ENCODE peak calls at places on chromosomes 11 and 22, in eight cellular contexts. One of them, this sample, is unnamed.

GRCh38 chr11:75576445-75577049 is 14.5 kb downstream of the SERPINH1 start:
- DNase-seq in IMR-90: peak; percentile 63
- DNase-seq in K562: peak; percentile 38
- DNase-seq in A549: no peak
- DNase-seq in SK-N-SH: no peak
- DNase-seq in HepG2: no peak
- DNase-seq in WTC11: peak; percentile 50
- DNase-seq in H1: no peak
- DNase-seq in this sample: peak; percentile 45

GRCh38 chr22:50677493-50678217 is 5.0 kb downstream of the SHANK3 start:
- DNase-seq in H1: no peak
- DNase-seq in K562: no peak
- DNase-seq in HepG2: no peak
- DNase-seq in SK-N-SH: peak; percentile 8
- DNase-seq in WTC11: no peak
- DNase-seq in IMR-90: no peak
- DNase-seq in A549: no peak
- DNase-seq in this sample: no peak

GRCh38 chr11:8019671-8020597 is 32.8 kb downstream of the EIF3F start:
- DNase-seq in A549: peak; percentile 28
- DNase-seq in WTC11: no peak
- DNase-seq in H1: peak; percentile 45
- DNase-seq in K562: no peak
- DNase-seq in HepG2: no peak
- DNase-seq in SK-N-SH: peak; percentile 87
- DNase-seq in IMR-90: peak; percentile 40
- DNase-seq in this sample: no peak

GRCh38 chr22:26891431-26891830 is 234.0 kb downstream of the MIAT start:
- DNase-seq in A549: no peak
- DNase-seq in SK-N-SH: no peak
- DNase-seq in WTC11: no peak
- DNase-seq in K562: no peak
- DNase-seq in IMR-90: peak; percentile 5
- DNase-seq in HepG2: no peak
- DNase-seq in H1: no peak
- DNase-seq in this sample: no peak

GRCh38 chr11:72303179-72303578 is 59.2 kb upstream of the PHOX2A start:
- DNase-seq in A549: no peak
- DNase-seq in IMR-90: no peak
- DNase-seq in WTC11: no peak
- DNase-seq in K562: no peak
- DNase-seq in SK-N-SH: no peak
- DNase-seq in HepG2: no peak
- DNase-seq in H1: no peak
- DNase-seq in this sample: no peak

GRCh38 chr22:25960375-25960774 is 208.9 kb upstream of the SEZ6L start:
- DNase-seq in H1: no peak
- DNase-seq in SK-N-SH: no peak
- DNase-seq in HepG2: no peak
- DNase-seq in A549: no peak
- DNase-seq in K562: no peak
- DNase-seq in WTC11: no peak
- DNase-seq in IMR-90: no peak
- DNase-seq in this sample: no peak

GRCh38 chr11:77771135-77771534 is 49.4 kb downstream of the RSF1 start:
- DNase-seq in SK-N-SH: no peak
- DNase-seq in IMR-90: no peak
- DNase-seq in WTC11: no peak
- DNase-seq in HepG2: no peak
- DNase-seq in A549: no peak
- DNase-seq in H1: no peak
- DNase-seq in K562: no peak
- DNase-seq in this sample: no peak

GRCh38 chr11:120058931-120059330 is 79.0 kb downstream of the TRIM29 start:
- DNase-seq in H1: peak; percentile 27
- DNase-seq in WTC11: no peak
- DNase-seq in HepG2: no peak
- DNase-seq in SK-N-SH: no peak
- DNase-seq in A549: no peak
- DNase-seq in K562: no peak
- DNase-seq in IMR-90: no peak
- DNase-seq in this sample: no peak

GRCh38 chr11:94132823-94133408 is 4.3 kb downstream of the PANX1 start:
- DNase-seq in K562: no peak
- DNase-seq in HepG2: no peak
- DNase-seq in SK-N-SH: no peak
- DNase-seq in WTC11: no peak
- DNase-seq in IMR-90: no peak
- DNase-seq in A549: no peak
- DNase-seq in H1: no peak
- DNase-seq in this sample: no peak

GRCh38 chr22:48578138-48579034 is 1249.3 kb downstream of the BRD1 start:
- DNase-seq in HepG2: no peak
- DNase-seq in A549: no peak
- DNase-seq in K562: no peak
- DNase-seq in SK-N-SH: no peak
- DNase-seq in WTC11: no peak
- DNase-seq in H1: no peak
- DNase-seq in IMR-90: no peak
- DNase-seq in this sample: no peak

GRCh38 chr22:41523464-41524221 is 20.6 kb downstream of the POLR3H start:
- DNase-seq in A549: no peak
- DNase-seq in IMR-90: peak; percentile 89
- DNase-seq in HepG2: no peak
- DNase-seq in WTC11: peak; percentile 41
- DNase-seq in SK-N-SH: peak; percentile 26
- DNase-seq in K562: peak; percentile 90
- DNase-seq in H1: no peak
- DNase-seq in this sample: no peak

GRCh38 chr22:29541845-29542244 is 11.7 kb downstream of the THOC5 start:
- DNase-seq in H1: no peak
- DNase-seq in WTC11: no peak
- DNase-seq in SK-N-SH: no peak
- DNase-seq in A549: no peak
- DNase-seq in K562: no peak
- DNase-seq in HepG2: no peak
- DNase-seq in IMR-90: no peak
- DNase-seq in this sample: no peak

GRCh38 chr11:108239076-108239475 is 16.2 kb downstream of the ATM start:
- DNase-seq in SK-N-SH: no peak
- DNase-seq in A549: no peak
- DNase-seq in HepG2: no peak
- DNase-seq in WTC11: no peak
- DNase-seq in IMR-90: no peak
- DNase-seq in H1: no peak
- DNase-seq in K562: no peak
- DNase-seq in this sample: no peak

GRCh38 chr11:15770798-15771414 is 585.4 kb downstream of the SOX6 start:
- DNase-seq in A549: peak; percentile 29
- DNase-seq in WTC11: peak; percentile 77
- DNase-seq in HepG2: peak; percentile 25
- DNase-seq in H1: peak; percentile 84
- DNase-seq in K562: peak; percentile 57
- DNase-seq in IMR-90: peak; percentile 52
- DNase-seq in SK-N-SH: no peak
- DNase-seq in this sample: no peak

GRCh38 chr11:114774599-114775365 is 96.5 kb downstream of the NXPE2 start:
- DNase-seq in HepG2: peak; percentile 51
- DNase-seq in WTC11: peak; percentile 81
- DNase-seq in H1: peak; percentile 86
- DNase-seq in A549: peak; percentile 7
- DNase-seq in K562: peak; percentile 59
- DNase-seq in SK-N-SH: peak; percentile 75
- DNase-seq in IMR-90: peak; percentile 46
- DNase-seq in this sample: no peak

GRCh38 chr11:35963911-35964310 is 20.0 kb downstream of the LDLRAD3 start:
- DNase-seq in WTC11: no peak
- DNase-seq in H1: no peak
- DNase-seq in A549: no peak
- DNase-seq in K562: no peak
- DNase-seq in HepG2: no peak
- DNase-seq in IMR-90: no peak
- DNase-seq in SK-N-SH: no peak
- DNase-seq in this sample: no peak

GRCh38 chr11:14234446-14234845 is 124.5 kb downstream of the RRAS2 start:
- DNase-seq in H1: no peak
- DNase-seq in IMR-90: no peak
- DNase-seq in WTC11: no peak
- DNase-seq in K562: no peak
- DNase-seq in HepG2: no peak
- DNase-seq in SK-N-SH: no peak
- DNase-seq in A549: no peak
- DNase-seq in this sample: no peak

DNA sequence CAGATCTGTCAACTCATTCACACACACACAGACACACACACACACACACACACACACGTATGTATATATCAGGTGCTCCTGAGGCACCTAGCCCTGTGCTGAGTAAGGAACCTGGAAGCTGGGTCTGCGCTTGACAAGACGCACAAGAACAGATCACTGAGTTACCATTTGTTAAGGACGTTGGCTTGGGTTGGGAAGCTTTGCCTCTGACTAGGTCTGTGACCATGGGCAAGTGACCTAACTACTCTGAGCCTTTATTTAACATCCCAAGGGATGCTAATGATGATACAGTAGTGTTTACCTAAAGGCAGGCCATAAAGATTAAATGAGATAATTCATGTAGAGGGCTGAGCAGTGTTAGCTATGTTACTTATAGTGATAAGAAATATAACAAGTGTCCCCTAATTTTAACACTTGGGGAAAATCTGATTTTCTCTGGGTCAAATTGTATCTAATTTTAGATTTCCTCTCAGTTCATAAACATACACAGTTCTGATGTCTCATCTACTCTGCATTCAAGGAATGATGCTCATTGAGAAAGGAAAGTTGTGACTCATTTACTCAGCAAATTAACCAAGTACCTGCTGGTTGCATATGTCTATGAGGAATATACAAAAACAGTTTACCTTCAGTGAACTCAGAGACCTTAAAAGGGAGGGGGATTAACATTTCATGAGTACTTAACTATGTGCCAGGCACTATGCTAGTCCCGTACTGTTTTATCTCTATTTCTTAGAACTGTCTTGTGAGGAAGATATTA is 13.6 kb downstream of the RNF185 start:
- DNase-seq in K562: no peak
- DNase-seq in HepG2: no peak
- DNase-seq in H1: no peak
- DNase-seq in A549: peak; percentile 16
- DNase-seq in IMR-90: peak; percentile 95
- DNase-seq in WTC11: no peak
- DNase-seq in SK-N-SH: no peak
- DNase-seq in this sample: no peak
- TF ChIP-seq USF2 in K562: no peak
- TF ChIP-seq USF2 in HepG2: no peak
- TF ChIP-seq USF2 in H1: no peak
- TF ChIP-seq USF2 in A549: no peak
- TF ChIP-seq USF2 in IMR-90: no peak
- TF ChIP-seq USF2 in WTC11: no peak
- TF ChIP-seq USF2 in SK-N-SH: no peak
- TF ChIP-seq USF2 in this sample: no peak

GRCh38 chr22:45638834-45639746 is 32.5 kb upstream of the ATXN10 start:
- DNase-seq in SK-N-SH: no peak
- DNase-seq in HepG2: peak; percentile 57
- DNase-seq in H1: no peak
- DNase-seq in IMR-90: no peak
- DNase-seq in K562: peak; percentile 68
- DNase-seq in WTC11: no peak
- DNase-seq in A549: peak; percentile 90
- DNase-seq in this sample: no peak
- TF ChIP-seq USF2 in SK-N-SH: no peak
- TF ChIP-seq USF2 in HepG2: no peak
- TF ChIP-seq USF2 in H1: no peak
- TF ChIP-seq USF2 in IMR-90: no peak
- TF ChIP-seq USF2 in K562: no peak
- TF ChIP-seq USF2 in WTC11: no peak
- TF ChIP-seq USF2 in A549: no peak
- TF ChIP-seq USF2 in this sample: no peak

DNA sequence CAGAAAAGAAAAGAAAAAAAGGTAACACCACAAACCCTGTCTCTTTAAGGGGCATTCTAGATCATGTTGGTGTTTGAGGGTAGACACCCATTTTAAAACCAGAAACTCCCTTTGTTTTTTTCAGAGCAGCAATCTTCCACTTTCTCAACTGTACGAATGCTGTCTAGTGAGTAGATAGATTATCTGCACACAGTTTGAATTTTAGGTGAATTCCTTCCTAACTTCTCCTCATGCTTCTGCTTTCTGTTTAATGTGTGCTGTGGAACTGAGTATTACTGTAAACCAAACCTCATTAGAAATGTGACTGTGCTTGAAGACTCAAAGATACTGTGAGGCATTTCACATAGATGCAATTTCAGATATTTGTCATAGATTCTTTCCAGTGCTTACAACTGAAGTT is 102.4 kb downstream of the PRMT3 start:
- DNase-seq in H1: no peak
- DNase-seq in A549: no peak
- DNase-seq in HepG2: no peak
- DNase-seq in IMR-90: no peak
- DNase-seq in SK-N-SH: no peak
- DNase-seq in K562: no peak
- DNase-seq in WTC11: no peak
- DNase-seq in this sample: peak; percentile 53
- TF ChIP-seq USF2 in H1: no peak
- TF ChIP-seq USF2 in A549: no peak
- TF ChIP-seq USF2 in HepG2: no peak
- TF ChIP-seq USF2 in IMR-90: no peak
- TF ChIP-seq USF2 in SK-N-SH: no peak
- TF ChIP-seq USF2 in K562: no peak
- TF ChIP-seq USF2 in WTC11: no peak
- TF ChIP-seq USF2 in this sample: no peak

GRCh38 chr22:43994416-43994815 is 29.7 kb upstream of the PARVB start:
- DNase-seq in HepG2: no peak
- DNase-seq in IMR-90: no peak
- DNase-seq in A549: no peak
- DNase-seq in H1: no peak
- DNase-seq in SK-N-SH: no peak
- DNase-seq in K562: no peak
- DNase-seq in WTC11: no peak
- DNase-seq in this sample: no peak

GRCh38 chr22:43995798-43996169 is 28.3 kb upstream of the PARVB start:
- DNase-seq in K562: no peak
- DNase-seq in A549: no peak
- DNase-seq in HepG2: no peak
- DNase-seq in IMR-90: no peak
- DNase-seq in WTC11: no peak
- DNase-seq in SK-N-SH: no peak
- DNase-seq in H1: no peak
- DNase-seq in this sample: no peak

GRCh38 chr22:43996981-43997265 is 27.2 kb upstream of the PARVB start:
- DNase-seq in K562: no peak
- DNase-seq in HepG2: no peak
- DNase-seq in H1: peak; percentile 47
- DNase-seq in A549: no peak
- DNase-seq in SK-N-SH: no peak
- DNase-seq in WTC11: peak; percentile 35
- DNase-seq in IMR-90: no peak
- DNase-seq in this sample: no peak

GRCh38 chr22:43995057-43995685 is 28.9 kb upstream of the PARVB start:
- DNase-seq in HepG2: no peak
- DNase-seq in SK-N-SH: no peak
- DNase-seq in H1: no peak
- DNase-seq in IMR-90: no peak
- DNase-seq in A549: no peak
- DNase-seq in K562: no peak
- DNase-seq in WTC11: no peak
- DNase-seq in this sample: no peak

GRCh38 chr22:43996170-43996980 is 27.7 kb upstream of the PARVB start:
- DNase-seq in HepG2: no peak
- DNase-seq in H1: no peak
- DNase-seq in IMR-90: no peak
- DNase-seq in SK-N-SH: no peak
- DNase-seq in K562: no peak
- DNase-seq in WTC11: no peak
- DNase-seq in A549: no peak
- DNase-seq in this sample: peak; percentile 30
- TF ChIP-seq USF2 in HepG2: no peak
- TF ChIP-seq USF2 in H1: no peak
- TF ChIP-seq USF2 in IMR-90: no peak
- TF ChIP-seq USF2 in SK-N-SH: no peak
- TF ChIP-seq USF2 in K562: no peak
- TF ChIP-seq USF2 in WTC11: no peak
- TF ChIP-seq USF2 in A549: no peak
- TF ChIP-seq USF2 in this sample: no peak